ENCODE peak calls at places on chromosome 11, in six cellular contexts. X is body of pancreas, W is DND-41, G is lower lobe of right lung, B is SK-N-SH, S is keratinocyte. I is an unnamed sample.

GRCh38 chr11:35539781-35540281 is 14.4 kb upstream of the PAMR1 start:
- DNase-seq in W (no peak), X (peak; percentile 28), G (no peak), B (no peak), S (no peak), I (no peak)

GRCh38 chr11:72781063-72781312 is 12.9 kb downstream of the STARD10 start:
- DNase-seq in X (peak; percentile 82), G (peak; percentile 78), W (no peak), B (no peak), S (no peak), I (no peak)

GRCh38 chr11:123493393-123494063 is 63.5 kb downstream of the GRAMD1B start:
- DNase-seq in G (no peak), S (no peak), W (no peak), B (no peak), X (no peak), I (no peak)

GRCh38 chr11:134559617-134559992 is 147.6 kb upstream of the B3GAT1 start:
- DNase-seq in X (no peak), W (peak; percentile 80), B (peak; percentile 59), G (no peak), S (no peak), I (no peak)

GRCh38 chr11:11155962-11156815 is 196.9 kb downstream of the CSNK2A3 start:
- DNase-seq in B (peak; percentile 54), W (peak; percentile 37), G (no peak), S (no peak), X (no peak), I (peak; percentile 57)

GRCh38 chr11:100687032-100687629 is at the start of gene ARHGAP42:
- DNase-seq in B (peak; percentile 42), G (peak; percentile 63), W (peak; percentile 84), S (no peak), X (peak; percentile 50), I (peak; percentile 5)

GRCh38 chr11:9580894-9581293 is 7.4 kb downstream of the WEE1 start:
- DNase-seq in S (no peak), W (no peak), X (no peak), G (no peak), B (no peak), I (no peak)

GRCh38 chr11:40247023-40247422 is 1212.4 kb downstream of the LRRC4C start:
- DNase-seq in G (no peak), X (no peak), W (no peak), B (no peak), S (no peak), I (no peak)

GRCh38 chr11:3127706-3128355 is 37.3 kb downstream of the OSBPL5 start:
- DNase-seq in B (no peak), S (no peak), W (no peak), X (peak; percentile 10), G (peak; percentile 31), I (peak; percentile 13)

GRCh38 chr11:22920939-22921565 is 60.8 kb upstream of the CCDC179 start:
- DNase-seq in W (peak; percentile 28), B (peak; percentile 39), X (peak; percentile 51), S (no peak), G (no peak), I (no peak)

GRCh38 chr11:112581747-112582146 is 321.1 kb upstream of the PLET1 start:
- DNase-seq in B (no peak), W (no peak), S (no peak), G (no peak), X (no peak), I (no peak)

GRCh38 chr11:107999759-108000455 is 8.8 kb upstream of the CUL5 start:
- DNase-seq in X (no peak), S (no peak), B (peak; percentile 56), G (no peak), W (peak; percentile 47), I (peak; percentile 24)

GRCh38 chr11:2908130-2908529 is 21.1 kb downstream of the PHLDA2 start:
- DNase-seq in B (no peak), X (no peak), S (no peak), G (no peak), W (no peak), I (no peak)

GRCh38 chr11:44316388-44317240 is 6.7 kb upstream of the ALX4 start:
- DNase-seq in X (no peak), S (no peak), B (peak; percentile 67), W (no peak), G (no peak), I (no peak)

GRCh38 chr11:59756845-59757244 is 1.7 kb downstream of the STX3 start:
- DNase-seq in G (peak; percentile 53), B (no peak), S (no peak), X (peak; percentile 65), W (no peak), I (no peak)

GRCh38 chr11:2419638-2420501 is 19.3 kb downstream of the TSSC4 start:
- DNase-seq in S (no peak), G (peak; percentile 85), B (peak; percentile 89), W (peak; percentile 47), X (peak; percentile 79), I (peak; percentile 47)

GRCh38 chr11:47599821-47600377 is 5.7 kb upstream of the C1QTNF4 start:
- DNase-seq in G (no peak), B (no peak), W (no peak), S (no peak), X (no peak), I (no peak)

GRCh38 chr11:129333873-129334272 is 41.8 kb upstream of the BARX2 start:
- DNase-seq in S (no peak), W (peak; percentile 13), X (no peak), B (no peak), G (no peak), I (no peak)

GRCh38 chr11:35614949-35615569 is 3.2 kb upstream of the FJX1 start:
- DNase-seq in S (no peak), W (no peak), B (no peak), X (no peak), G (no peak), I (no peak)

GRCh38 chr11:121129362-121130340 is 28.6 kb downstream of the TECTA start:
- DNase-seq in G (no peak), W (no peak), S (no peak), X (no peak), B (no peak), I (no peak)

DNA sequence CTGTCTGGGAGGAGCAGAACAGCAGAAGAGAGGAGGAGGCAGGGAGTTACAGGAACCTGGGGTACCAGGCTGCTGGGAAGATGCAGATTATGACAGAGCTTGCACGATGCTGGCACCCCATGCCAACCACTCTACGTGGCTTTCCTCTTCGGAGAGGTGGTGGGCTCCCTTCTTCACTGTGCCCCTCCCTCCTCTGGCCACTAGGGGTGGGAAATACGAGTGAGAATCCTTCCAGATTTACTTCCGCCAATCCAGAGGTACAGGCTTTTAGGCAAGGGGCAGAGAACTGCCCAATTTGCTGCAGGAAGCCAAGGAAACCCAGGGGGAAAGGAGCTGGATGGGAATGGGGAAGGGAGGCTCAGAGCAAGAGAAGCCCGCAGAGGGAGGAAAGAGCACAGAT is 12.3 kb downstream of the HYOU1 start:
- DNase-seq in X (no peak), S (no peak), G (no peak), W (no peak), B (peak; percentile 42), I (no peak)
- H3K4me1 ChIP-seq in X (no peaks in the 10 kb centered on the region), S (no peaks in the 10 kb centered on the region), G (no peaks in the 10 kb centered on the region), W (no peaks in the 10 kb centered on the region), B (no peaks in the 10 kb centered on the region), I (no peaks in the 10 kb centered on the region)

GRCh38 chr11:117220568-117220967 is 11.3 kb downstream of the PCSK7 start:
- DNase-seq in X (peak; percentile 50), B (no peak), S (no peak), W (no peak), G (no peak), I (no peak)

GRCh38 chr11:117220999-117221774 is 10.7 kb downstream of the PCSK7 start:
- DNase-seq in X (no peak), S (no peak), W (no peak), B (no peak), G (no peak), I (no peak)

GRCh38 chr11:117219001-117219400 is 12.9 kb downstream of the PCSK7 start:
- DNase-seq in S (no peak), G (no peak), B (no peak), X (no peak), W (no peak), I (no peak)

GRCh38 chr11:117219455-117219854 is 12.4 kb downstream of the PCSK7 start:
- DNase-seq in G (no peak), B (no peak), W (no peak), X (no peak), S (no peak), I (no peak)

GRCh38 chr11:117219995-117220394 is 11.9 kb downstream of the PCSK7 start:
- DNase-seq in X (no peak), S (no peak), W (no peak), B (no peak), G (no peak), I (no peak)
- H3K36me3 ChIP-seq in X (no peaks in the 10 kb centered on the region), S (peaks cover 35% of the 10 kb centered on the region), W (peaks cover 89% of the 10 kb centered on the region), B (peaks cover 26% of the 10 kb centered on the region), G (peaks cover 97% of the 10 kb centered on the region), I (peaks cover 85% of the 10 kb centered on the region)

GRCh38 chr11:19431059-19431398 is 190.3 kb upstream of the E2F8 start:
- DNase-seq in S (no peak), X (no peak), W (no peak), G (no peak), B (no peak), I (no peak)
- H3K4me1 ChIP-seq in S (peaks cover 5% of the 10 kb centered on the region), X (peaks cover 31% of the 10 kb centered on the region), W (no peaks in the 10 kb centered on the region), G (peaks cover 8% of the 10 kb centered on the region), B (no peaks in the 10 kb centered on the region), I (no peaks in the 10 kb centered on the region)

GRCh38 chr11:46420513-46420912 is 28.9 kb upstream of the CHRM4 start:
- DNase-seq in S (no peak), X (no peak), B (no peak), W (no peak), G (no peak), I (no peak)
- H3K36me3 ChIP-seq in S (peaks cover 15% of the 10 kb centered on the region), X (no peaks in the 10 kb centered on the region), B (peaks cover 7% of the 10 kb centered on the region), W (peaks cover 76% of the 10 kb centered on the region), G (peaks cover 60% of the 10 kb centered on the region), I (peaks cover 31% of the 10 kb centered on the region)

DNA sequence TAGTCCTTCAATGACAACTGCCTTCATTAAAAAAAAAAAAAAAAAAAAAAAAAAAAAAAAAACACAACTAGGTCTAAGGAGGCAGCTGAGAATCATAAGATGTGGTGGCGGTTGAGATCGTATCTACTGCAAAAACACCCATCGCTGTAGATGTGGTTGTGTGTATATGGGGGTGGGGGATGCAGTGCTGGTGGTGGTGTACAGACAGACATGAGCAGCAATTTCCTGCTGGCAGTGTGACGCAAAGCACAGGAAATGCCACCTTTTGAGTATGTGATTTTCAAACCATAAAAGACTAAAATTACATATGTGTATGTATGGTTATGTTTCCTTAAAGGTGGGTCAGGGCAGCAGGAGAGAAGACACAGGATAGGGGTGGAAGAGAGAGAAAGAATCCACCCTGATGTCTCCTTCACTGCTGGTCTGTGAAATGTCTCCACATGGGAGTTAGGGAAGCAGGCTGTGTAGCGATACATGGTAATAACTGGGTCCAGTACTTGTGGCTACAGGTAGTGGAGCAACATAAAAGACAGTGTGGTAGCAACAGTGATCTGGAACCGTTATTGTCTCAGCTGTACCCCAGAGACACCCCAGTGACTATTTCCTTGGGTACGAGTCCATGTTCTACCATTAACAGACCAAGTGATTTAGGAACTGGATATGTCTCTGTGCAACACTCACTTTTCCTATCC is 57.9 kb downstream of the SYTL2 start:
- DNase-seq in X (peak; percentile 15), W (peak; percentile 93), S (no peak), G (no peak), B (no peak), I (peak; percentile 98)
- H3K4me1 ChIP-seq in X (peaks cover 8% of the 10 kb centered on the region), W (peaks cover 20% of the 10 kb centered on the region), S (no peaks in the 10 kb centered on the region), G (peaks cover 35% of the 10 kb centered on the region), B (peaks cover 5% of the 10 kb centered on the region), I (peaks cover 95% of the 10 kb centered on the region)

I was measured in CD8-positive, alpha-beta memory T cell.